ENCODE peak calls at places on chromosomes 13 and 19, in nine cellular contexts. One of them, this sample, is unnamed.

GRCh38 chr19:39154626-39155100 is 29.1 kb downstream of the PAK4 start:
- DNase-seq in fibroblast of lung: no peak
- DNase-seq in neural progenitor cell: no peak
- DNase-seq in GM23248: no peak
- DNase-seq in hepatocyte: peak
- DNase-seq in IMR-90: no peak
- DNase-seq in H9: peak
- DNase-seq in GM23338: peak
- DNase-seq in PC-3: peak
- DNase-seq in this sample: peak

GRCh38 chr13:65445340-65445739 is 1784.8 kb downstream of the PCDH9 start:
- DNase-seq in fibroblast of lung: no peak
- DNase-seq in neural progenitor cell: no peak
- DNase-seq in GM23248: no peak
- DNase-seq in hepatocyte: no peak
- DNase-seq in IMR-90: no peak
- DNase-seq in H9: no peak
- DNase-seq in GM23338: no peak
- DNase-seq in PC-3: no peak
- DNase-seq in this sample: no peak

GRCh38 chr19:12156254-12157058 is at the start of gene ZNF625:
- DNase-seq in fibroblast of lung: peak
- DNase-seq in neural progenitor cell: peak
- DNase-seq in GM23248: peak
- DNase-seq in hepatocyte: peak
- DNase-seq in IMR-90: peak
- DNase-seq in H9: peak
- DNase-seq in GM23338: peak
- DNase-seq in PC-3: peak
- DNase-seq in this sample: peak

GRCh38 chr19:1122972-1123363 is 19.2 kb downstream of the GPX4 start:
- DNase-seq in fibroblast of lung: peak
- DNase-seq in neural progenitor cell: peak
- DNase-seq in GM23248: peak
- DNase-seq in hepatocyte: peak
- DNase-seq in IMR-90: peak
- DNase-seq in H9: peak
- DNase-seq in GM23338: peak
- DNase-seq in PC-3: peak
- DNase-seq in this sample: peak

GRCh38 chr19:572891-573825 is 762 bp downstream of the BSG start:
- DNase-seq in fibroblast of lung: peak
- DNase-seq in neural progenitor cell: peak
- DNase-seq in GM23248: peak
- DNase-seq in hepatocyte: peak
- DNase-seq in IMR-90: peak
- DNase-seq in H9: peak
- DNase-seq in GM23338: peak
- DNase-seq in PC-3: peak
- DNase-seq in this sample: peak

GRCh38 chr13:69274231-69274630 is 833.4 kb upstream of the ATXN8OS start:
- DNase-seq in fibroblast of lung: no peak
- DNase-seq in neural progenitor cell: no peak
- DNase-seq in GM23248: no peak
- DNase-seq in hepatocyte: peak
- DNase-seq in IMR-90: no peak
- DNase-seq in H9: no peak
- DNase-seq in GM23338: no peak
- DNase-seq in PC-3: peak
- DNase-seq in this sample: peak

GRCh38 chr19:18464646-18465045 is 26.7 kb upstream of the ISYNA1 start:
- DNase-seq in fibroblast of lung: peak
- DNase-seq in neural progenitor cell: no peak
- DNase-seq in GM23248: peak
- DNase-seq in hepatocyte: peak
- DNase-seq in IMR-90: peak
- DNase-seq in H9: no peak
- DNase-seq in GM23338: no peak
- DNase-seq in PC-3: peak
- DNase-seq in this sample: no peak

GRCh38 chr13:21657538-21657937 is 13.3 kb upstream of the FGF9 start:
- DNase-seq in fibroblast of lung: peak
- DNase-seq in neural progenitor cell: no peak
- DNase-seq in GM23248: peak
- DNase-seq in hepatocyte: no peak
- DNase-seq in IMR-90: peak
- DNase-seq in H9: no peak
- DNase-seq in GM23338: no peak
- DNase-seq in PC-3: peak
- DNase-seq in this sample: peak

GRCh38 chr19:2549701-2550191 is 73.8 kb downstream of the GADD45B start:
- DNase-seq in fibroblast of lung: peak
- DNase-seq in neural progenitor cell: no peak
- DNase-seq in GM23248: peak
- DNase-seq in hepatocyte: no peak
- DNase-seq in IMR-90: peak
- DNase-seq in H9: no peak
- DNase-seq in GM23338: no peak
- DNase-seq in PC-3: peak
- DNase-seq in this sample: peak

GRCh38 chr19:42831221-42832019 is 48.1 kb downstream of the PSG1 start:
- DNase-seq in fibroblast of lung: no peak
- DNase-seq in neural progenitor cell: no peak
- DNase-seq in GM23248: no peak
- DNase-seq in hepatocyte: no peak
- DNase-seq in IMR-90: no peak
- DNase-seq in H9: no peak
- DNase-seq in GM23338: no peak
- DNase-seq in PC-3: peak
- DNase-seq in this sample: peak

GRCh38 chr19:11578342-11579142 is 1.1 kb upstream of the ACP5 start:
- DNase-seq in fibroblast of lung: no peak
- DNase-seq in neural progenitor cell: peak
- DNase-seq in GM23248: no peak
- DNase-seq in hepatocyte: peak
- DNase-seq in IMR-90: no peak
- DNase-seq in H9: peak
- DNase-seq in GM23338: peak
- DNase-seq in PC-3: no peak
- DNase-seq in this sample: no peak

GRCh38 chr13:75219479-75220237 is 262.3 kb downstream of the TBC1D4 start:
- DNase-seq in fibroblast of lung: peak
- DNase-seq in neural progenitor cell: peak
- DNase-seq in GM23248: peak
- DNase-seq in hepatocyte: peak
- DNase-seq in IMR-90: peak
- DNase-seq in H9: peak
- DNase-seq in GM23338: peak
- DNase-seq in PC-3: peak
- DNase-seq in this sample: peak

GRCh38 chr13:110450941-110451340 is 110.6 kb downstream of the RAB20 start:
- DNase-seq in fibroblast of lung: no peak
- DNase-seq in neural progenitor cell: no peak
- DNase-seq in GM23248: no peak
- DNase-seq in hepatocyte: no peak
- DNase-seq in IMR-90: no peak
- DNase-seq in H9: no peak
- DNase-seq in GM23338: no peak
- DNase-seq in PC-3: peak
- DNase-seq in this sample: no peak

GRCh38 chr13:83215627-83216026 is 666.6 kb downstream of the SLITRK1 start:
- DNase-seq in fibroblast of lung: peak
- DNase-seq in neural progenitor cell: no peak
- DNase-seq in GM23248: peak
- DNase-seq in hepatocyte: no peak
- DNase-seq in IMR-90: peak
- DNase-seq in H9: no peak
- DNase-seq in GM23338: no peak
- DNase-seq in PC-3: peak
- DNase-seq in this sample: no peak

GRCh38 chr19:57667220-57667619 is 1.5 kb upstream of the ZSCAN4 start:
- DNase-seq in fibroblast of lung: no peak
- DNase-seq in neural progenitor cell: no peak
- DNase-seq in GM23248: peak
- DNase-seq in hepatocyte: no peak
- DNase-seq in IMR-90: no peak
- DNase-seq in H9: no peak
- DNase-seq in GM23338: peak
- DNase-seq in PC-3: no peak
- DNase-seq in this sample: no peak

GRCh38 chr19:19602136-19602712 is 16.3 kb downstream of the PBX4 start:
- DNase-seq in fibroblast of lung: no peak
- DNase-seq in neural progenitor cell: no peak
- DNase-seq in GM23248: no peak
- DNase-seq in hepatocyte: no peak
- DNase-seq in IMR-90: no peak
- DNase-seq in H9: no peak
- DNase-seq in GM23338: no peak
- DNase-seq in PC-3: no peak
- DNase-seq in this sample: peak

GRCh38 chr19:1837625-1838105 is 10.6 kb downstream of the REXO1 start:
- DNase-seq in fibroblast of lung: no peak
- DNase-seq in neural progenitor cell: peak
- DNase-seq in GM23248: peak
- DNase-seq in hepatocyte: peak
- DNase-seq in IMR-90: no peak
- DNase-seq in H9: peak
- DNase-seq in GM23338: peak
- DNase-seq in PC-3: peak
- DNase-seq in this sample: peak

DNA sequence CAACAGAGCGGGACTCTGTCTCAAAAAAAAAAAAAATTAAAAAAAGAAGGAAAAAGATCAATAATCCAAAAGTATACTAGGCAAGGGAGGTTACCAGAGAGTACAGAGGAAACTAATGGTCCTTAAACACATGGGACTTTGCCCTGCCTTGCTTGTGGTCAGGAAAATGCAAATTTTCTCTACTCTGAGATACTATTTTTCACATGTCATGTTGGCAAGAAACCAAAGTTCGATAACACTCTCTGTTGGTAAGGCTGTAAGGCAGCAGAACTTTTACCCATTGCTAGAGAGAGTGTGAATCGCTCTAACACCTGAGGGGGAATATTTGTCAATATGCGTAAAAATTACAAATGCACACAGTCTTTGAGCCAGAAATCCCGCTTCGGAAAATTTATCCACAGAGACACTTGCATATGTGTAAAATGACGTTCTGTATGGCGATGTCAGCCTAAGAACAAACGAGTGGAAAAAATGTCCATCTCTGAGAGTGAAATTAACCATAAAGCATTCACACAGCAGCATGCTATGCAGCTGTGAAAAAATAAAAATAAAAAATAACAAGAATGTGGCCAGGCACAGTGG is 9.4 kb upstream of the RFX1 start:
- DNase-seq in fibroblast of lung: no peak
- DNase-seq in neural progenitor cell: no peak
- DNase-seq in GM23248: no peak
- DNase-seq in hepatocyte: peak
- DNase-seq in IMR-90: no peak
- DNase-seq in H9: no peak
- DNase-seq in GM23338: no peak
- DNase-seq in PC-3: no peak
- DNase-seq in this sample: peak
- H2AFZ ChIP-seq in fibroblast of lung: no peak
- H2AFZ ChIP-seq in neural progenitor cell: no peak
- H2AFZ ChIP-seq in GM23248: no peak
- H2AFZ ChIP-seq in hepatocyte: no peak
- H2AFZ ChIP-seq in IMR-90: no peak
- H2AFZ ChIP-seq in H9: no peak
- H2AFZ ChIP-seq in GM23338: peak
- H2AFZ ChIP-seq in PC-3: no peak
- H2AFZ ChIP-seq in this sample: no peak

GRCh38 chr13:50761406-50761805 is 82.1 kb downstream of the DLEU7 start:
- DNase-seq in fibroblast of lung: no peak
- DNase-seq in neural progenitor cell: no peak
- DNase-seq in GM23248: no peak
- DNase-seq in hepatocyte: no peak
- DNase-seq in IMR-90: no peak
- DNase-seq in H9: no peak
- DNase-seq in GM23338: no peak
- DNase-seq in PC-3: no peak
- DNase-seq in this sample: no peak
- H2AFZ ChIP-seq in fibroblast of lung: no peak
- H2AFZ ChIP-seq in neural progenitor cell: no peak
- H2AFZ ChIP-seq in GM23248: no peak
- H2AFZ ChIP-seq in hepatocyte: no peak
- H2AFZ ChIP-seq in IMR-90: no peak
- H2AFZ ChIP-seq in H9: no peak
- H2AFZ ChIP-seq in GM23338: peak
- H2AFZ ChIP-seq in PC-3: no peak
- H2AFZ ChIP-seq in this sample: no peak

GRCh38 chr13:71964491-71965108 is 97.6 kb upstream of the DACH1 start:
- DNase-seq in fibroblast of lung: peak
- DNase-seq in neural progenitor cell: no peak
- DNase-seq in GM23248: no peak
- DNase-seq in hepatocyte: no peak
- DNase-seq in IMR-90: no peak
- DNase-seq in H9: no peak
- DNase-seq in GM23338: no peak
- DNase-seq in PC-3: peak
- DNase-seq in this sample: no peak
- H2AFZ ChIP-seq in fibroblast of lung: no peak
- H2AFZ ChIP-seq in neural progenitor cell: no peak
- H2AFZ ChIP-seq in GM23248: no peak
- H2AFZ ChIP-seq in hepatocyte: no peak
- H2AFZ ChIP-seq in IMR-90: no peak
- H2AFZ ChIP-seq in H9: no peak
- H2AFZ ChIP-seq in GM23338: peak
- H2AFZ ChIP-seq in PC-3: no peak
- H2AFZ ChIP-seq in this sample: no peak

DNA sequence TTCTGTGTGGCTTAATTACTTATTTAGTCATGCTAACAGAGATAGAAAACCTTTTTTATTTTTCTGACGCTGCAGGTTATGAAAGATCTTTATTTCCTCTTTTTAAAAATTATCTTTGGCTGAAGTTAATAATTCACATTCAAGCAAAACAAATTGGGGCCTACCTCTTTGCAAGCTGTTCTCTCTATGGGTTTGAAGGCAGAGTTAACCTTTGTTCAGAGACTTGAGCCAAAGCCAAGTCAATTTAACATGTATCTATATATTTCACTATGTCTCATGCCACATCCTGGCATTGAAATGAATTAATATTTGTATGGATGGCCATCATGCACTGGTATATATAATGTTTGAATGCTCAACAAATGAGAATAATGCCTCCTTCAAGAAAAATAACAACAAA is 677.3 kb upstream of the GPC6 start:
- DNase-seq in fibroblast of lung: no peak
- DNase-seq in neural progenitor cell: no peak
- DNase-seq in GM23248: no peak
- DNase-seq in hepatocyte: no peak
- DNase-seq in IMR-90: no peak
- DNase-seq in H9: no peak
- DNase-seq in GM23338: no peak
- DNase-seq in PC-3: no peak
- DNase-seq in this sample: no peak
- H2AFZ ChIP-seq in fibroblast of lung: no peak
- H2AFZ ChIP-seq in neural progenitor cell: no peak
- H2AFZ ChIP-seq in GM23248: no peak
- H2AFZ ChIP-seq in hepatocyte: no peak
- H2AFZ ChIP-seq in IMR-90: no peak
- H2AFZ ChIP-seq in H9: no peak
- H2AFZ ChIP-seq in GM23338: no peak
- H2AFZ ChIP-seq in PC-3: no peak
- H2AFZ ChIP-seq in this sample: no peak

This sample was measured in trophoblast cell.